ENCODE peak calls at places on chromosomes 12 and 14, in four cellular contexts. C is HCT116, A is neural crest cell, F is activated T-cell treated with anti-CD3 and anti-CD28 coated beads for 48 hours. V is an unnamed sample.
A peak's percentile ranks its signal among the peaks of the same experiment; 100 is the strongest.

GRCh38 chr14:23520899-23521521 is 30.6 kb downstream of the ZFHX2 start:
- DNase-seq in F (no peak), C (no peak), A (no peak), V (no peak)

GRCh38 chr14:91113829-91114078 is at the start of gene DGLUCY:
- DNase-seq in C (no peak), F (peak; percentile 67), A (no peak), V (no peak)

GRCh38 chr14:68788275-68789001 is 4.4 kb downstream of the ZFP36L1 start:
- DNase-seq in C (no peak), F (no peak), A (no peak), V (no peak)

GRCh38 chr12:57123813-57124212 is 4.5 kb upstream of the LRP1 start:
- DNase-seq in F (no peak), A (no peak), C (no peak), V (no peak)

GRCh38 chr12:69916541-69917270 is 91.7 kb downstream of the MYRFL start:
- DNase-seq in F (no peak), C (no peak), A (no peak), V (no peak)

GRCh38 chr12:26878661-26879119 is 45.7 kb upstream of the ITPR2 start:
- DNase-seq in A (no peak), F (no peak), C (no peak), V (no peak)

GRCh38 chr14:52338282-52338681 is 24.2 kb downstream of the PTGER2 start:
- DNase-seq in C (no peak), F (no peak), A (no peak), V (no peak)

GRCh38 chr12:131831635-131832041 is 3.4 kb downstream of the MMP17 start:
- DNase-seq in F (no peak), A (no peak), C (no peak), V (no peak)

GRCh38 chr12:100842156-100842555 is 47.6 kb downstream of the ANO4 start:
- DNase-seq in F (no peak), A (no peak), C (no peak), V (no peak)

GRCh38 chr12:70756118-70756517 is 118.9 kb upstream of the PTPRB start:
- DNase-seq in C (no peak), A (no peak), F (no peak), V (no peak)

GRCh38 chr14:28603606-28604005 is 163.0 kb upstream of the FOXG1 start:
- DNase-seq in F (no peak), C (no peak), A (no peak), V (no peak)